ENCODE peak calls at places on chromosomes 11 and 22, in six cellular contexts. W is HCT116, J is astrocyte, G is GM23338, D is PC-3, I is mammary epithelial cell. C is an unnamed sample.

GRCh38 chr11:96188625-96189006 is 154.4 kb downstream of the MAML2 start:
- DNase-seq in W (no peak), J (peak), G (no peak), D (no peak), I (peak), C (no peak)

GRCh38 chr11:18347471-18348125 is 25.2 kb downstream of the GTF2H1 start:
- DNase-seq in W (no peak), J (peak), G (no peak), D (peak), I (no peak), C (no peak)

GRCh38 chr11:118998822-118999221 is 884 bp downstream of the CENATAC start:
- DNase-seq in W (peak), J (peak), G (peak), D (peak), I (peak), C (peak)

GRCh38 chr11:128853556-128853955 is 13.5 kb downstream of the KCNJ1 start:
- DNase-seq in W (no peak), J (no peak), G (no peak), D (no peak), I (no peak), C (no peak)

GRCh38 chr11:27553186-27553585 is 46.6 kb upstream of the LIN7C start:
- DNase-seq in W (no peak), J (peak), G (no peak), D (no peak), I (peak), C (no peak)

GRCh38 chr22:38870791-38871359 is 1.1 kb downstream of the CBX6 start:
- DNase-seq in W (no peak), J (no peak), G (no peak), D (no peak), I (no peak), C (peak)

GRCh38 chr11:96464695-96465307 is 75.0 kb downstream of the JRKL start:
- DNase-seq in W (peak), J (peak), G (peak), D (peak), I (peak), C (peak)

GRCh38 chr11:19594326-19594725 is 118.3 kb upstream of the NAV2 start:
- DNase-seq in W (no peak), J (no peak), G (no peak), D (no peak), I (no peak), C (no peak)

GRCh38 chr22:29782061-29782845 is 15.1 kb downstream of the UQCR10 start:
- DNase-seq in W (no peak), J (peak), G (no peak), D (peak), I (peak), C (no peak)

GRCh38 chr11:117219995-117220394 is 11.9 kb downstream of the PCSK7 start:
- DNase-seq in W (no peak), J (no peak), G (no peak), D (no peak), I (no peak), C (no peak)

GRCh38 chr11:119687220-119688046 is 41.6 kb downstream of the NECTIN1 start:
- DNase-seq in W (no peak), J (no peak), G (no peak), D (no peak), I (no peak), C (no peak)

GRCh38 chr11:120183701-120184141 is 27.1 kb upstream of the OAF start:
- DNase-seq in W (no peak), J (no peak), G (no peak), D (no peak), I (no peak), C (no peak)

GRCh38 chr22:45268167-45268957 is 16.4 kb upstream of the UPK3A start:
- DNase-seq in W (no peak), J (no peak), G (peak), D (no peak), I (no peak), C (peak)

GRCh38 chr22:39240841-39241631 is 3.7 kb downstream of the PDGFB start:
- DNase-seq in W (peak), J (no peak), G (no peak), D (peak), I (peak), C (peak)

GRCh38 chr22:39545310-39546063 is 12.9 kb upstream of the RPS19BP1 start:
- DNase-seq in W (no peak), J (peak), G (peak), D (no peak), I (peak), C (peak)

GRCh38 chr11:72821221-72821919 is 7.2 kb downstream of the ATG16L2 start:
- DNase-seq in W (no peak), J (no peak), G (peak), D (no peak), I (no peak), C (no peak)

GRCh38 chr22:45290410-45290936 is 5.7 kb downstream of the UPK3A start:
- DNase-seq in W (peak), J (peak), G (peak), D (peak), I (peak), C (peak)

GRCh38 chr11:66240781-66241136 is 27.7 kb upstream of the RAB1B start:
- DNase-seq in W (no peak), J (no peak), G (no peak), D (no peak), I (no peak), C (no peak)

GRCh38 chr11:78470861-78471442 is 53.3 kb upstream of the GAB2 start:
- DNase-seq in W (no peak), J (no peak), G (no peak), D (no peak), I (no peak), C (no peak)

GRCh38 chr11:44862546-44863101 is 88.1 kb downstream of the TP53I11 start:
- DNase-seq in W (no peak), J (no peak), G (no peak), D (peak), I (peak), C (no peak)

GRCh38 chr11:19714387-19715363 is 2.0 kb downstream of the NAV2 start:
- DNase-seq in W (no peak), J (peak), G (peak), D (peak), I (peak), C (peak)

GRCh38 chr22:30572840-30573593 is 1.4 kb downstream of the GAL3ST1 start:
- DNase-seq in W (no peak), J (no peak), G (no peak), D (no peak), I (no peak), C (no peak)

GRCh38 chr11:44833869-44834452 is 107.2 kb downstream of the TSPAN18 start:
- DNase-seq in W (no peak), J (no peak), G (peak), D (peak), I (no peak), C (peak)

GRCh38 chr11:27600656-27601055 is 94.1 kb upstream of the LIN7C start:
- DNase-seq in W (no peak), J (no peak), G (no peak), D (no peak), I (no peak), C (no peak)

GRCh38 chr22:49448546-49448945 is 379.1 kb downstream of the BRD1 start:
- DNase-seq in W (no peak), J (no peak), G (no peak), D (no peak), I (no peak), C (no peak)

GRCh38 chr11:3091846-3092602 is 34.8 kb upstream of the CARS1 start:
- DNase-seq in W (peak), J (peak), G (peak), D (peak), I (peak), C (peak)

GRCh38 chr11:13859986-13860385 is 102.5 kb upstream of the SPON1 start:
- DNase-seq in W (no peak), J (no peak), G (no peak), D (no peak), I (no peak), C (no peak)

GRCh38 chr11:1111545-1112212 is 37.0 kb downstream of the MUC2 start:
- DNase-seq in W (no peak), J (no peak), G (no peak), D (no peak), I (no peak), C (no peak)

GRCh38 chr11:130786586-130786985 is 129.7 kb downstream of the SNX19 start:
- DNase-seq in W (no peak), J (no peak), G (no peak), D (no peak), I (no peak), C (no peak)

GRCh38 chr22:35543702-35544101 is 3.1 kb downstream of the RASD2 start:
- DNase-seq in W (no peak), J (no peak), G (no peak), D (no peak), I (no peak), C (no peak)

GRCh38 chr11:80165763-80166162 is 724.9 kb upstream of the TENM4 start:
- DNase-seq in W (no peak), J (peak), G (no peak), D (peak), I (peak), C (no peak)

GRCh38 chr11:20117291-20117690 is 43.0 kb downstream of the DBX1 start:
- DNase-seq in W (no peak), J (peak), G (no peak), D (no peak), I (no peak), C (no peak)

GRCh38 chr11:83070044-83070877 is 1.4 kb downstream of the RAB30 start:
- DNase-seq in W (no peak), J (peak), G (peak), D (peak), I (peak), C (peak)

GRCh38 chr22:46006379-46007002 is 29.5 kb upstream of the WNT7B start:
- DNase-seq in W (peak), J (peak), G (peak), D (peak), I (peak), C (peak)

GRCh38 chr22:44025171-44026065 is 1.3 kb downstream of the PARVB start:
- DNase-seq in W (no peak), J (no peak), G (peak), D (no peak), I (no peak), C (no peak)

GRCh38 chr22:44405661-44406060 is 92.4 kb downstream of the RTL6 start:
- DNase-seq in W (no peak), J (no peak), G (no peak), D (no peak), I (no peak), C (no peak)

GRCh38 chr11:35393093-35393492 is 26.3 kb downstream of the SLC1A2 start:
- DNase-seq in W (no peak), J (no peak), G (no peak), D (no peak), I (no peak), C (peak)
- TF ChIP-seq EZH2 in W (no peak), J (no peak), G (no peak), D (no peak), I (no peak), C (no peak)

GRCh38 chr11:8267831-8268529 is 4.3 kb upstream of the LMO1 start:
- DNase-seq in W (no peak), J (no peak), G (peak), D (no peak), I (no peak), C (peak)
- TF ChIP-seq EZH2 in W (no peak), J (peak), G (peak), D (no peak), I (peak), C (peak)

DNA sequence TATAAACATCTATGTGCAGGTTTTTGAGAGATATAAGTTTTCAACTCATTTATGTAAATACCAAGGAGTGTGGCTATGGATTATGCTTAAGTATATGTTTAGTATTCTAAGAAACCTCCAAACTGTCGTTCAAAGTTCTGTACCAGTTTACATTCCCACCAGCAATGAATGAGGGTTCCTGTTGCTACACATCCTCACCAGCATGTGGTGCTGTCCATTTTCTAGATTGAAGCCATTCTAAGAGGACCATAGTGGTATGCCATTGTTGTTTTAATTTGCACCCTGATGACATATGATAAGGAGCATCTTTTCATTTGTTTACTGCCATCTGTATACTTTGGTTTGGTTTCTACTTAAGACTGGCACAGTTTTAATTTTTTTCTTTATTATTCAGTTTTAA is 2097.9 kb downstream of the LRRC4C start:
- DNase-seq in W (no peak), J (no peak), G (no peak), D (no peak), I (no peak), C (no peak)
- TF ChIP-seq EZH2 in W (no peak), J (no peak), G (no peak), D (no peak), I (no peak), C (no peak)

GRCh38 chr22:41435560-41435959 is 11.0 kb downstream of the TOB2 start:
- DNase-seq in W (no peak), J (no peak), G (no peak), D (no peak), I (no peak), C (no peak)
- TF ChIP-seq EZH2 in W (no peak), J (no peak), G (no peak), D (no peak), I (no peak), C (no peak)